ENCODE peak calls at places on chromosomes 1 and 21, in four cellular contexts. J is AG04450, Q is body of pancreas, Y is upper lobe of right lung. E is an unnamed sample.

GRCh38 chr1:228044961-228045360 is 37.5 kb upstream of the ARF1 start:
- DNase-seq in J (no peak), Q (no peak), Y (peak; percentile 74), E (no peak)

GRCh38 chr1:174682419-174683008 is 234.8 kb downstream of the GPR52 start:
- DNase-seq in J (peak; percentile 72), Q (no peak), Y (no peak), E (no peak)

GRCh38 chr1:200252526-200252925 is 157.3 kb downstream of the ZNF281 start:
- DNase-seq in J (no peak), Q (no peak), Y (no peak), E (no peak)

GRCh38 chr1:77538956-77539509 is 143.4 kb downstream of the ZZZ3 start:
- DNase-seq in J (peak; percentile 83), Q (peak; percentile 17), Y (no peak), E (no peak)

GRCh38 chr1:160022330-160023310 is 9.2 kb downstream of the PIGM start:
- DNase-seq in J (no peak), Q (no peak), Y (no peak), E (no peak)

GRCh38 chr1:71054281-71054731 is 6.7 kb upstream of the PTGER3 start:
- DNase-seq in J (no peak), Q (no peak), Y (no peak), E (no peak)

GRCh38 chr1:151211972-151212705 is 13.8 kb downstream of the PIP5K1A start:
- DNase-seq in J (no peak), Q (no peak), Y (no peak), E (no peak)

GRCh38 chr1:198156745-198157240 is at the start of gene NEK7:
- DNase-seq in J (no peak), Q (peak; percentile 90), Y (peak; percentile 92), E (peak; percentile 77)

GRCh38 chr1:53733447-53733931 is 5.5 kb downstream of the GLIS1 start:
- DNase-seq in J (no peak), Q (no peak), Y (no peak), E (no peak)

GRCh38 chr1:187390157-187390556 is 561.4 kb downstream of the PLA2G4A start:
- DNase-seq in J (no peak), Q (no peak), Y (no peak), E (no peak)

GRCh38 chr1:70034403-70034802 is 171.0 kb downstream of the LRRC40 start:
- DNase-seq in J (peak; percentile 49), Q (no peak), Y (no peak), E (no peak)

GRCh38 chr1:61486783-61487505 is 238.0 kb downstream of the TM2D1 start:
- DNase-seq in J (no peak), Q (peak; percentile 13), Y (no peak), E (no peak)

GRCh38 chr1:168482106-168482505 is 61.7 kb downstream of the XCL2 start:
- DNase-seq in J (no peak), Q (no peak), Y (no peak), E (no peak)
- TF ChIP-seq CTCF in J (no peak), Q (no peak), Y (no peak), E (no peak)

DNA sequence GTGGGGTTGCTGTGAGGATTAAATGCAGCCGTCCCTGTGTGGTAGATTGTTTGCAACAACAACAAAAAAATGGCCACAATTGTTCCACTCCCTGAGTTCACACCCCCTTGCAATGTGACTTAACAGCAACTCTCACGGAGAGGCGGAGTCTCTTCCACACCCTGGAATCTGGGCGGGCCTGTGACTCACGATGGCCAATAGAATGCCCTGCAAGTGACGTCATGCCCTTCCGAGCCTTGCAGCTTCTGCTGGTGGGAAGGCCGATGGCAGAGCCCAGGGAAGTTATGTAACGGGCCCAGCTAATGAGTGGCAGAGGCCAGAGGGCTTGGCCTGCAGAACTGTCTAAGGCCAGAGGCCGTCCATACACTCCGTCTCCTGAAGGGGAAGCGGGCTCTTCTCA is 87.9 kb downstream of the RIPK4 start:
- DNase-seq in J (peak; percentile 78), Q (peak; percentile 99), Y (peak; percentile 95), E (no peak)
- TF ChIP-seq CTCF in J (no peak), Q (no peak), Y (no peak), E (no peak)

GRCh38 chr1:7629465-7630195 is 141.5 kb upstream of the VAMP3 start:
- DNase-seq in J (no peak), Q (no peak), Y (no peak), E (no peak)
- TF ChIP-seq CTCF in J (no peak), Q (no peak), Y (no peak), E (no peak)

GRCh38 chr1:206117151-206117948 is at the start of gene AVPR1B:
- DNase-seq in J (no peak), Q (peak; percentile 50), Y (peak; percentile 71), E (no peak)
- TF ChIP-seq CTCF in J (peak; percentile 5), Q (peak; percentile 12), Y (no peak), E (no peak)

DNA sequence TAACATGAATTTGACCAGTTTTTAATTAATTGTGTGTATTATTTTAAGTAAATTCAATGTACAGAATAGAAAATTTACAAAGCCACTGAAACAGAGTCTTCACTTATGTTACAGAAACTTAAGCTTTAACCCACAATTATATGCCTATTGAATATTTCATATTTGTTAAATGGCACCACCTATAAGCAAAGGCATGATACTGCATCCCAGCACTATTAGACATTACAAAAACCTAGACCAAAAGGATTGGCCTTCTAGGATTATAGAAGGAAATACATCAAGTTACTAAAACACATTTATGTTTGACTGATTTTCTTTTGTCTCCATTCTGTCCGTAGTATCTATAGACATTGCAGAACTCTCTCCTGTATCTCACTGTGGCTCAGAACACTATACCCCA is 578.1 kb downstream of the AJAP1 start:
- DNase-seq in J (no peak), Q (no peak), Y (no peak), E (no peak)
- TF ChIP-seq CTCF in J (no peak), Q (no peak), Y (no peak), E (no peak)

GRCh38 chr1:237672748-237673147 is 218.0 kb downstream of the ZP4 start:
- DNase-seq in J (no peak), Q (no peak), Y (no peak), E (no peak)
- TF ChIP-seq CTCF in J (no peak), Q (peak; percentile 7), Y (no peak), E (peak; percentile 25)

GRCh38 chr1:46021046-46021822 is 111.2 kb downstream of the PIK3R3 start:
- DNase-seq in J (no peak), Q (no peak), Y (peak; percentile 9), E (no peak)
- TF ChIP-seq CTCF in J (no peak), Q (no peak), Y (no peak), E (no peak)

GRCh38 chr1:55334140-55334539 is 119.0 kb upstream of the USP24 start:
- DNase-seq in J (no peak), Q (no peak), Y (no peak), E (no peak)

GRCh38 chr1:55339681-55340080 is 124.5 kb upstream of the USP24 start:
- DNase-seq in J (no peak), Q (no peak), Y (no peak), E (no peak)

GRCh38 chr1:55338448-55338820 is 123.3 kb upstream of the USP24 start:
- DNase-seq in J (no peak), Q (no peak), Y (no peak), E (no peak)

GRCh38 chr1:55334797-55335196 is 119.6 kb upstream of the USP24 start:
- DNase-seq in J (no peak), Q (no peak), Y (no peak), E (no peak)

GRCh38 chr1:55337801-55338447 is 122.8 kb upstream of the USP24 start:
- DNase-seq in J (no peak), Q (no peak), Y (no peak), E (peak; percentile 65)
- TF ChIP-seq CTCF in J (peak; percentile 67), Q (peak; percentile 25), Y (peak; percentile 51), E (peak; percentile 60)

DNA sequence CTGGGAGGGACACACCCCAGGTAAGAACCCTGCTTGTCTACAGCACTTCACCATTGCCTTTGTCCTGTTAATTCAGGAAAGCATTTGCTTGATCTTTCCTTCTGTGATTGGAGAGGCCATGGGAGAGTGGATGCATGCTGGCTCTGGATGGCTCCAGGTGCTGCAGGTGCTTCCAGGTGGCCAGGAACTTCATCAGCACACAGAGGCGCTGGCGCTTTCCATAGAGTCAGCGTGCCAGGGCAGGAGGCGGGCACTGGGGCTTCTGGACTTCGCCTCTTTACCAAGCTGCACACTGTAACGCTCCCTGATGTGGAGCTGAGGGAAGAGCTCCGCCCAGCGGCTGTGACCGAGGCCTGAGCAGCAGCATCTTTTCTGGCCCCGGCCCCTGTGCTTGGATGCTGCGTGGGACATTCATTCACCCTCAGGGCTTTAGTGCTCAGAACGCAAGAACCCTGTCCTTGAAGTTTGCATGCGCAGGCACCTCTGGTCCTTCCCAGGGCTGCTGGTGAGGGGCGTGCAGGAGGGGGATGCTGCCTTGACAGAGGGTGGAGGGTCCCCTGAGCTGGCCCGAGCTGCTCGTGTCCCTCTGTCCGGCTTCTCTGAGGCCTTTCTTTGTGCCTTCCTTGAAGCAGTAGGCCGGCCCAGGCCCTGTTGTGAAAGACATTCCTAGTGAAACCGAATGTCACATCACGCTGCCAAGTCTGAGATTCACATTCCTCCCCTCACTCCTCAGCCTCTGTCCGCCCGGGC is 1.6 kb upstream of the MX2 start:
- DNase-seq in J (peak; percentile 10), Q (peak; percentile 84), Y (peak; percentile 68), E (no peak)
- TF ChIP-seq CTCF in J (peak; percentile 4), Q (peak; percentile 56), Y (no peak), E (no peak)

GRCh38 chr1:205438213-205439158 is 16.6 kb upstream of the LEMD1 start:
- DNase-seq in J (peak; percentile 23), Q (peak; percentile 89), Y (peak; percentile 88), E (no peak)
- TF ChIP-seq CTCF in J (peak; percentile 74), Q (peak; percentile 87), Y (peak; percentile 78), E (no peak)

E was measured in GM13977.